ENCODE peak calls at places on chromosomes 6 and 20, in six cellular contexts. R, K, D, Z, F and U are unnamed samples.

GRCh38 chr6:109791301-109791700 is 100.2 kb downstream of the FIG4 start:
- DNase-seq in R (no peak), K (no peak), D (no peak), Z (no peak), F (peak), U (no peak)

GRCh38 chr6:152055517-152055916 is 248.0 kb downstream of the ESR1 start:
- DNase-seq in R (no peak), K (no peak), D (no peak), Z (no peak), F (no peak), U (no peak)

GRCh38 chr6:136628996-136629395 is 78.8 kb upstream of the MAP7 start:
- DNase-seq in R (no peak), K (no peak), D (no peak), Z (no peak), F (no peak), U (no peak)

GRCh38 chr6:68738039-68738438 is 103.0 kb downstream of the ADGRB3 start:
- DNase-seq in R (no peak), K (no peak), D (no peak), Z (no peak), F (peak), U (no peak)

GRCh38 chr6:28081486-28081751 is 1.1 kb downstream of the ZNF165 start:
- DNase-seq in R (no peak), K (peak), D (no peak), Z (no peak), F (no peak), U (peak)

GRCh38 chr20:12053348-12053747 is 135.7 kb downstream of the BTBD3 start:
- DNase-seq in R (peak), K (peak), D (no peak), Z (no peak), F (no peak), U (peak)

GRCh38 chr6:148556415-148556814 is 190.4 kb upstream of the UST start:
- DNase-seq in R (no peak), K (no peak), D (no peak), Z (no peak), F (no peak), U (no peak)

GRCh38 chr20:10898555-10898954 is 224.8 kb upstream of the JAG1 start:
- DNase-seq in R (no peak), K (no peak), D (no peak), Z (no peak), F (no peak), U (no peak)

GRCh38 chr20:38927902-38928578 is 1.8 kb downstream of the FAM83D start:
- DNase-seq in R (no peak), K (no peak), D (no peak), Z (no peak), F (peak), U (no peak)

GRCh38 chr6:52553158-52553557 is 23.7 kb downstream of the TRAM2 start:
- DNase-seq in R (no peak), K (no peak), D (no peak), Z (no peak), F (no peak), U (no peak)

GRCh38 chr6:38846844-38847243 is 131.7 kb downstream of the DNAH8 start:
- DNase-seq in R (no peak), K (no peak), D (no peak), Z (no peak), F (no peak), U (no peak)

GRCh38 chr6:126318797-126319196 is 21.1 kb upstream of the CENPW start:
- DNase-seq in R (no peak), K (no peak), D (no peak), Z (no peak), F (no peak), U (no peak)

GRCh38 chr20:13002256-13002655 is 6.5 kb upstream of the SPTLC3 start:
- DNase-seq in R (no peak), K (no peak), D (no peak), Z (no peak), F (no peak), U (no peak)

GRCh38 chr6:79797912-79798311 is 149.4 kb downstream of the ELOVL4 start:
- DNase-seq in R (no peak), K (no peak), D (no peak), Z (no peak), F (no peak), U (no peak)

GRCh38 chr6:11272491-11273192 is 40.2 kb upstream of the NEDD9 start:
- DNase-seq in R (no peak), K (no peak), D (peak), Z (no peak), F (no peak), U (no peak)

GRCh38 chr6:55819811-55820210 is 55.6 kb downstream of the BMP5 start:
- DNase-seq in R (no peak), K (no peak), D (no peak), Z (no peak), F (no peak), U (no peak)

GRCh38 chr6:159077123-159077522 is 32.3 kb upstream of the TAGAP start:
- DNase-seq in R (no peak), K (no peak), D (peak), Z (no peak), F (no peak), U (no peak)

GRCh38 chr20:1376453-1377270 is 16.2 kb downstream of the FKBP1A start:
- DNase-seq in R (no peak), K (no peak), D (no peak), Z (no peak), F (no peak), U (no peak)

GRCh38 chr6:154462425-154462824 is 48.1 kb downstream of the CNKSR3 start:
- DNase-seq in R (no peak), K (no peak), D (no peak), Z (no peak), F (peak), U (no peak)

DNA sequence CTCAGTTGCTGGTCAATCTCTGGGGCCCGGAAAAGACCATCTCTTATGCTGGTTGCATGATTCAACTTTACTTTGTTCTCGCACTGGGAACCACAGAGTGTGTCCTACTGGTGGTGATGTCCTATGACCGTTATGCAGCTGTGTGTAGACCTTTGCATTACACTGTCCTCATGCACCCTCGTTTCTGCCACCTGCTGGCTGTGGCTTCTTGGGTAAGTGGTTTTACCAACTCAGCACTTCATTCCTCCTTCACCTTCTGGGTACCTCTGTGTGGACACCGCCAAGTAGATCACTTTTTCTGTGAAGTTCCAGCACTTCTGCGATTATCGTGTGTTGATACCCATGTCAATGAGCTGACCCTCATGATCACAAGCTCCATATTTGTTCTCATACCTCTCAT is 4.3 kb downstream of the OR2J3 start:
- DNase-seq in R (peak), K (no peak), D (no peak), Z (no peak), F (peak), U (no peak)
- TF ChIP-seq CTCF in R (peak), K (no peak), D (no peak), Z (peak), F (peak), U (no peak)

GRCh38 chr6:169501777-169502313 is 200.0 kb downstream of the WDR27 start:
- DNase-seq in R (no peak), K (no peak), D (peak), Z (no peak), F (no peak), U (no peak)
- TF ChIP-seq GABPA in R (no peak), K (no peak), D (no peak), Z (no peak), F (no peak), U (no peak)

DNA sequence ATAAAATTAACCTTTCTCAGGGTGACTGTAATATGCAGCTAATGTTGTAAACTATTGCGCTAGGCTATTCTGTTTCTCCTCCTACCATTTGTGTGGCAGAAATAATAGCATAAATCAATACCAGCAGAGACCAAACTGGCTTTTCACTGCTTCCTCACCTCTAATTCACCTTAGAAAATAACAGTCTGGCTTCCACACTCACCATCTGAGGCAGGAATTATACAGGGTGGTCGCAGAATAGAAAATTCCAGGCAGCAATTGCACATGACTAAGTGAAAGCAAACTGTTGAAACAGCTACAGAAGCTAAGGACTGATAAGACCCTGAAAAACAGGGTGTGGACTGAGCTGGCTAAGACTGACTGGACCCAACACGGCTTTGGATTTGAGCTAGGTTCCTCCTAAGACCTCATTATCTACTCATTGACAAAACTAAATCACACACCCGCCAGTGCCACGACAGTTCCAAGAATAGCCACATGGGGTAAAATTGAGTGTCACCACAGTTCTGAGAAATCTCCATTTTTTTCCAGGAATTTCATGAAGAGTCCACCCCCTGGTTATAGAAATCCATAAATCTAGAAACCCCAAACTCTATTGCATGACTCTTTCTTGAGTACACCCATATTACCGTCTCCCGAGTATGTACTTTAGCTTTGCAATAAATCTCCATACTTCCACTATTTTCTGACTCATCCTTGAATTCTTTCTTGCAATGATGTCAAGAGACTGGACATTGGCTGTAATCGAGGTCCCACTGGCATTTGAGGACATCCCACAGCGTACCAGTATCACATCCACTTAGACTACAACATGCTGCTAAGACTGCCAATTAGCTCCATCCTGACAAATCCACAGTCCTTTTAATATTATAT is 60.9 kb upstream of the KCNQ5 start:
- DNase-seq in R (no peak), K (no peak), D (peak), Z (no peak), F (peak), U (no peak)
- TF ChIP-seq CTCF in R (no peak), K (no peak), D (peak), Z (no peak), F (no peak), U (no peak)

DNA sequence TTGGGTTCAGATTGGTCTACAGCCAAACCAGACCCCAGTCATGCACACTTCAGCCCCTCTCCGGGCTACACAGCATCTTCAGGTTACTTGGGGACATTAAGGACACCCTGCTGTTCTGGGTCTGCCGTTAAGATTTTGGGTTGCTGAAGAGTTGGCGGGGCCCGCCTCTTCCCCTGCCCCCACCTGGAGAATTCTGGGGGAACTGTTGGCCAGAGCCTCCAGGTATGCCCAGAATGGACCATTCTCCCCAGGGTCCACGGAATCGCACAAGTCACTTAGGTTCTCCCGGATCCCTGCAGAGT is 372 bp upstream of the PTK7 start:
- DNase-seq in R (no peak), K (no peak), D (no peak), Z (no peak), F (no peak), U (no peak)
- TF ChIP-seq GABPA in R (no peak), K (no peak), D (no peak), Z (no peak), F (no peak), U (no peak)

GRCh38 chr20:3250091-3250504 is 11.1 kb upstream of the SLC4A11 start:
- DNase-seq in R (peak), K (no peak), D (no peak), Z (no peak), F (peak), U (no peak)
- TF ChIP-seq CTCF in R (peak), K (no peak), D (peak), Z (peak), F (peak), U (no peak)

GRCh38 chr6:122423734-122424133 is 24.3 kb downstream of the HSF2 start:
- DNase-seq in R (no peak), K (no peak), D (no peak), Z (no peak), F (no peak), U (no peak)

GRCh38 chr6:122429328-122429727 is 29.9 kb downstream of the HSF2 start:
- DNase-seq in R (no peak), K (no peak), D (no peak), Z (no peak), F (no peak), U (no peak)

GRCh38 chr6:122422614-122423267 is 23.3 kb downstream of the HSF2 start:
- DNase-seq in R (no peak), K (peak), D (no peak), Z (no peak), F (no peak), U (no peak)

GRCh38 chr6:122428781-122429180 is 29.3 kb downstream of the HSF2 start:
- DNase-seq in R (no peak), K (no peak), D (no peak), Z (no peak), F (no peak), U (no peak)

GRCh38 chr6:122426597-122426996 is 27.1 kb downstream of the HSF2 start:
- DNase-seq in R (no peak), K (no peak), D (no peak), Z (no peak), F (no peak), U (no peak)
- TF ChIP-seq GABPA in R (no peak), K (no peak), D (no peak), Z (no peak), F (no peak), U (no peak)

DNA sequence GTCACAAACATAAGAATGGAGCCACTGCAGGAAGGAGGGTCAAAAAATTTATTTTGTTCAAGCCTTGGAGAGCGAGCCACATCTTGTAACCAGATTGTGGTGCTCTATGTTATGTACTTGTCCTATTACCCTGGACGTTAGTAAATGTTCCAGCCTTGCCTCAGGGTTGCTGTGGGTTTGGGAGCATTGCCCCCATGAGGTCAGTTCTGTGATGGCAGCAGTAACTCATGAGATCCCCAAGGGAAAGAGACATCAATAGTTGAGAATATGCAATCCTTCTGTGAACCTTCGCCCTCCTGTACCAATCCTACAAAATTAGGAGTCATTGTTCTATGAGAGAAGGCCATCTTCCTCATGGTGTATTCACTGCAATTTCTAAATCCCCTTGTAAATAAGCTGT is 16.4 kb upstream of the CFAP206 start:
- DNase-seq in R (peak), K (no peak), D (peak), Z (peak), F (peak), U (peak)
- TF ChIP-seq CTCF in R (peak), K (peak), D (peak), Z (peak), F (peak), U (peak)

GRCh38 chr6:31308050-31308844 is 36.4 kb upstream of the HLA-C start:
- DNase-seq in R (no peak), K (no peak), D (no peak), Z (peak), F (peak), U (no peak)
- TF ChIP-seq GABPA in R (no peak), K (no peak), D (no peak), Z (no peak), F (no peak), U (no peak)